ENCODE peak calls at places on chromosomes 1 and 21, in four cellular contexts. R is PC-9, S is fibroblast of lung, L is K562. Q is an unnamed sample. For H4K20me1, the result is how much of the 10 kb centered on the place peaks cover.

GRCh38 chr1:44484155-44484688 is 79.2 kb downstream of the RNF220 start:
- DNase-seq in R (no peak), S (peak), L (no peak), Q (no peak)

GRCh38 chr1:18539171-18539570 is 58.4 kb downstream of the KLHDC7A start:
- DNase-seq in R (no peak), S (no peak), L (no peak), Q (no peak)

GRCh38 chr1:27332536-27333281 is 9.1 kb upstream of the SYTL1 start:
- DNase-seq in R (no peak), S (no peak), L (peak), Q (peak)

GRCh38 chr1:211420845-211421454 is 71.0 kb downstream of the RD3 start:
- DNase-seq in R (no peak), S (peak), L (no peak), Q (no peak)

GRCh38 chr1:71312545-71312944 is 231.7 kb upstream of the ZRANB2 start:
- DNase-seq in R (no peak), S (no peak), L (no peak), Q (no peak)

GRCh38 chr1:160553778-160554177 is 25.5 kb downstream of the CD84 start:
- DNase-seq in R (no peak), S (no peak), L (no peak), Q (no peak)

GRCh38 chr1:53075206-53075605 is 13.2 kb downstream of the PODN start:
- DNase-seq in R (no peak), S (no peak), L (no peak), Q (no peak)

GRCh38 chr1:26887125-26887524 is 3.0 kb downstream of the GPN2 start:
- DNase-seq in R (no peak), S (peak), L (peak), Q (no peak)

GRCh38 chr21:44439211-44439600 is 16.1 kb upstream of the LRRC3 start:
- DNase-seq in R (no peak), S (no peak), L (no peak), Q (no peak)

GRCh38 chr1:30882678-30883388 is 25.7 kb downstream of the SDC3 start:
- DNase-seq in R (no peak), S (no peak), L (no peak), Q (no peak)

GRCh38 chr21:37447288-37447936 is 80.8 kb downstream of the DYRK1A start:
- DNase-seq in R (no peak), S (no peak), L (no peak), Q (no peak)

GRCh38 chr1:69700770-69701169 is 133.0 kb downstream of the LRRC7 start:
- DNase-seq in R (no peak), S (peak), L (peak), Q (peak)

GRCh38 chr1:194069168-194069830 is 882.9 kb upstream of the B3GALT2 start:
- DNase-seq in R (no peak), S (peak), L (no peak), Q (no peak)

DNA sequence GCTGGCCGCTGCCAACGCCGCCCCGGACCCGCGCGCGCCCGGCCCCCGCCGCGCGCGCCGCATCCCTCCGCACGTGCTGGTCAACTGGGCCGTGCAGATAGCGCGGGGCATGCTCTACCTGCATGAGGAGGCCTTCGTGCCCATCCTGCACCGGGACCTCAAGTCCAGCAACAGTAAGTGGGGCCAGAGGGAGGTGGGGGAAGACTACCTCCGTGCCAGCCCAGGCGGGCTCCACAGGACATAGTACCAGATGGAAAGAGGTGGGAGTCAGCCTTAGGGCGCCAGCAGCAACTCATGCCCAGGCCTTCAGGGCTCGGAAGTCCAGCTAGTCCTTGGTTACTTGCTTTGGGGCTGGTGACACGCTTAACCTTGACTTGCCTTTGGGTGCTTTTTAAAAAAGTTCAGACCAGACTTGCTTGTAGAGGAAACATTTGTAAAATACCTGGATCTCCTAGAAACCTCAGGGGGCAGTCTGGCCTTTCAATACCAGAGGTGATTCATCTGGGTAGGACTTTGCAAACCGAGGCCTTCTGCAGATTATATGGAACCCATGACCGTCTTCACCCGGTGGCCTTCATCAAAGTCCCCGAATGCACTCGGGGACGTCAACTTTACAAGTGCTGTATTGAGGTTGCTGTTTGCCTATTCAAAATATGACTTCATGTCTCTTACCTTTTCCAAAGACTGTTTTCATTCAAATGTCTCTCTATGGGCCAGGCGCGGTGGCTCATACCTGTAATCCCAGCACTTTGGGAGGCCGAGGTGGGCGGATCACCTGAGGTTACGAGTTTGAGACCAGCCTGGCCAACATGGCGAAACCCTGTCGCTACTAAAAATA is 1.4 kb downstream of the MAP3K21 start:
- DNase-seq in R (peak), S (no peak), L (no peak), Q (no peak)
- TF ChIP-seq EZH2 in R (no peak), S (no peak), L (no peak), Q (no peak)

DNA sequence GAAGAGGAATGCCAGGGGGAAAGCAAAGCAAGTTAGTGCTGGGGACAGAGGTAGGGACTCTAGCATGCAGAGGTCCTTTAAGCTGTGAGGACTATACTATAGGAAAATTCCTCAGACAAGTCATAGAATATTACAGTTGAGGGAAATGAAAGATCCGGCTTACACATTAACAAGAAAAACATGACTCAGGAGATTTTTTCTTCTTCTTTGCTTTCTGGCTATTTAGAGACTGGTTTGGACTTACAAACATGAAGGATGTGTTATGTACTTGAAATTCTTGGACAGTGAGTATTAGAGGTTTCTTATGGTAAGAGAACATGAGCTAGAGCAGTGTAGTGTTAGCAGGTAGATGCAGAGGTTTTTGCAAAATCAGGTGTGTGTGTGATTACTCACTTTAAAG is 24.9 kb downstream of the USP25 start:
- DNase-seq in R (no peak), S (peak), L (no peak), Q (no peak)
- H4K20me1 ChIP-seq in R (under half), S (under half), L (under half), Q (under half)

GRCh38 chr1:231631717-231632116 is 5.1 kb downstream of the DISC1 start:
- DNase-seq in R (no peak), S (no peak), L (no peak), Q (no peak)
- TF ChIP-seq EZH2 in R (no peak), S (no peak), L (no peak), Q (no peak)

GRCh38 chr1:29159773-29160172 is 21.9 kb downstream of the SRSF4 start:
- DNase-seq in R (no peak), S (no peak), L (no peak), Q (no peak)

GRCh38 chr1:29166291-29166878 is 15.3 kb downstream of the SRSF4 start:
- DNase-seq in R (no peak), S (no peak), L (no peak), Q (peak)

GRCh38 chr1:29164588-29164987 is 17.1 kb downstream of the SRSF4 start:
- DNase-seq in R (no peak), S (no peak), L (no peak), Q (no peak)

GRCh38 chr1:29161977-29162376 is 19.7 kb downstream of the SRSF4 start:
- DNase-seq in R (no peak), S (no peak), L (no peak), Q (no peak)

DNA sequence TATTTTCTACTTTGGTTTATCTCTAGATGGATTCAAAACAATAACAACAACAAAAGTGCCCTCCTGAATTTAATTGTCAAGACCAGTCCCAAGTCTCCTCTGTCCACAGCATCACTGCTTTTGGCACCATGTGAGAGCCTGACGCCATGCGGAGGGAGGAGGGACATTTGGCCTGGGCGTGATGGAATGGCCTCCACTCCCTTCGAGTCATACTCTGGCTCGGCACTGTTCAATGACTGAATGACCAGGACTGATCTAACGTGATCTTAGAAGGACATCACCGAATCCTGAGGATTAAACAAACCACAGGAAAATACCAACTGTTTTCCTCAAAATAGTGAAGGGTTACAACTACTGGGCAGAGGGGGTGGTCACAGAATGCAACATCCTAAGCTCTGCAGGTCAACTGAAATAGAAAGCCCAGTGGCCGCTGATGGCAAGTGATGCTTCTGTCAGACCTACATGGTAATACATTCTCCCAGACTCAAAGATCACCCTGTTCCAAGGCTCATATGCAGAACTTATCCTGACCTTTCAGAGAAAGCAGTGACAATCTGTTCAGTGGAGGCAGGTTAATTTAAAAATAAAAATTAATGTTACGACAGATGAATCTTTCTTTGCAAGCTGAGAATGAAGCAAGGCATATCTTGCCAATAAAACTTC is 19.1 kb downstream of the SRSF4 start:
- DNase-seq in R (no peak), S (peak), L (no peak), Q (no peak)
- H4K20me1 ChIP-seq in R (under half), S (under half), L (under half), Q (half or more)

DNA sequence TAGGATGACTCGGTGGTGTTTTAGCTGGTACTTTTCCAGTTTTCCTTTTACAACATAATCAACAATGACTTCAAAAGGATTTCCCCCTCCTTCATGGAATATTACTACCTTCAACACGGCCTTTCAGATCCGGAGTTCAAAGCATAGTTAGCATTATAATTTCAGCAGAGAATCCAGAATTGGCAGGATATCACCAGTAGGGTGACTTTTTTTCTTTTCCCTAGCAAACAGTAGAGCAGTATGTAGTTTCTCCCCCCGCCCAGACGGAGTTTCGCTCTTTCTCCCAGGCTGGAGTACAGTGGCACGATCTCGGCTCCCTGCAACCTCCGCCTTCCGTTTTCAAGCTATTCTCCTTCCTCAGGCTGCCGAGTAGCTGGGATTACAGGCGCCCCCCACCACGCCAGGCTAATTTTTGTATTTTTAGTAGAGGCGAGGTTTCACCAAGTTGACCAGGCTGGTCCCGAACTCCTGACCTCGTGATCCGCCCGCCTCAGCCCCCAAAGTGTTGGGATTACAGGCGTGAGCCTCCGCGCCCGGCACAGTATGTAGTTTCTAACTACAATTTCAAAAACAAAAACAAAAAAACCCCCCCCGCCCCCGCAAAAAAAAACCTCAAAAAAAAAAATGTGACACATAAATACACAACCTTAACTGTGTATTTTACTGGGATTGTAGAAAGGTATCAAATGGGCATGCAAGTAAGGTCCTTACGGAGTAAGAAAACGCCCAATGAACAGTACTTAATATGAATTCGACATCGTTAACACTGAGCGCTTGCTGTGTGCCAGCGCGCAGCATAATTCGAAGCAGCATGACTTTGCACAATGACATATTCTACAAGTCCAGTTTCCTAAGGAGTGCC is 1.5 kb upstream of the COX20 start:
- DNase-seq in R (peak), S (peak), L (peak), Q (peak)
- TF ChIP-seq EZH2 in R (no peak), S (no peak), L (no peak), Q (no peak)

GRCh38 chr1:197743578-197743977 is 31.7 kb downstream of the DENND1B start:
- DNase-seq in R (no peak), S (no peak), L (no peak), Q (no peak)

GRCh38 chr1:197737916-197738315 is 37.4 kb downstream of the DENND1B start:
- DNase-seq in R (no peak), S (no peak), L (no peak), Q (no peak)

GRCh38 chr1:197744979-197745378 is 30.3 kb downstream of the DENND1B start:
- DNase-seq in R (no peak), S (no peak), L (no peak), Q (no peak)

GRCh38 chr1:197738927-197739326 is 36.4 kb downstream of the DENND1B start:
- DNase-seq in R (no peak), S (no peak), L (no peak), Q (no peak)

DNA sequence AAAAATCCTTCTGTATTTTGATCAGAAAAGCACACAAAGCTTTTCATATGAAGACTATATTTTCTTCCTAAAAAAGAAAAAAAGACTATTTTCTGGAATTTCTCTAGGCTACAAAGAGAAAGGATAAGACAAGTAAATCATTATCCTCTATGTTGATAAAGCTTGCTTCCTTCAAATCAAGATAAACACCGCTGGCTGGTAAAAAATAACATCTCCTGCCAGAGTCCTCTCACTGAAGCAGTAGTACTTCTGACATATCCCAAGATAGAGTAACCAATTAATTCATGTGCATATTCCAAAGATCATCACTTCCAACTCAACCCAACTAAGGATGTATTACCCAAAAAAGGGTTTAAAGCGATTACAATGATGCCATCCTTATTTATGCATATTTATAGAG is 34.3 kb downstream of the DENND1B start:
- DNase-seq in R (no peak), S (no peak), L (no peak), Q (no peak)
- H4K20me1 ChIP-seq in R (under half), S (under half), L (under half), Q (under half)

GRCh38 chr1:112716133-112716720 is 1.1 kb upstream of the PPM1J start:
- DNase-seq in R (peak), S (peak), L (peak), Q (peak)

GRCh38 chr1:112715264-112716053 is at the start of gene PPM1J:
- DNase-seq in R (peak), S (peak), L (peak), Q (peak)

GRCh38 chr1:112713466-112714312 is 1.4 kb downstream of the PPM1J start:
- DNase-seq in R (no peak), S (no peak), L (peak), Q (no peak)

GRCh38 chr1:112712701-112713128 is 2.4 kb downstream of the PPM1J start:
- DNase-seq in R (no peak), S (no peak), L (no peak), Q (no peak)

DNA sequence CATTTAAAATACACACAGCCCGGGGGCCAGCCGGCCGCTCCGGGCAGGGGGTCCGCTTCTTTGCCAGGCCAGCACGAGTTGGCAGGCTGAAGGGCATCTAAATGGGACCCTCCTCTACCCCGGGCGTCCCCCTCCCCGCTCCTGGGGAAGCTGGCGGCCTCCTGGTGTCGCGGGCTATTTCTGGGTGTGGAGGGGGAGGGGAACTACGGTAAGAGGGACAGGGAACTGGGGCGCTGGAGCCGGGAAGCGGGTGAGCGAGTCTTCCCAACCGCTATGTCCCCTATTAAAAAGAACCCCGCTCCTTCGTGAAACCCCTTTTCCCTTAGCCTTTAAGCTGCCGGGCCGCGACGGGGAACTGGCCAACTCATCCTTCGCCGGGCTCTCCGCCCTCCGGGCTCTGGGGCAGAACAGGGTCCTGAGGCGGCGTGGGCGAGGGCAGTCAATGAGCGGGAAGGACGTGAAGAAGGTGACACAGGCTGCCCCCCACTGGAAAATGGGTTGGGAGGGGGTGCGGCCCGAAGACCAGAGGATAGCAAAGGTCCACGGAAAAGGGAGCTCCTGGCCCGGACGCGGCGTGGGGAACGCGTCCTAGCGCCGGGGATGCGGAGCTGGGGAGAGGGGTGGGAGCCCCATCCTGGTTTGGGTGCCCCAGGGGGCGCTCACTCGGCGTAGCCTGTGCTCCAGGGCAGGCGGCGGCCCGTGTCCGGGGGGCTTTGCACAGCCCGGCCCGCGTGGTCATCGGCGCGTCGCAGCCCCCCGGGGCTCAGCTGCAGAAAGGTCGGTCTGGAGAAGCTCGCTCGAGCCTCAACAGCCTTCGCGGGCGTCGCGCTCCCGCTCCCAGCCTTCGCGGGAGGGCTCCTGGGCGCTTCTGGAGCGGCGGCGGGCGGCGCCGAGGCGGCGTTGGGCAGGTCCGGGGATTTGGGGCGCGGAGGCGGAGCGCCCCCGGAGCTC is 544 bp downstream of the PPM1J start:
- DNase-seq in R (no peak), S (no peak), L (peak), Q (no peak)
- TF ChIP-seq EZH2 in R (no peak), S (no peak), L (no peak), Q (no peak)

DNA sequence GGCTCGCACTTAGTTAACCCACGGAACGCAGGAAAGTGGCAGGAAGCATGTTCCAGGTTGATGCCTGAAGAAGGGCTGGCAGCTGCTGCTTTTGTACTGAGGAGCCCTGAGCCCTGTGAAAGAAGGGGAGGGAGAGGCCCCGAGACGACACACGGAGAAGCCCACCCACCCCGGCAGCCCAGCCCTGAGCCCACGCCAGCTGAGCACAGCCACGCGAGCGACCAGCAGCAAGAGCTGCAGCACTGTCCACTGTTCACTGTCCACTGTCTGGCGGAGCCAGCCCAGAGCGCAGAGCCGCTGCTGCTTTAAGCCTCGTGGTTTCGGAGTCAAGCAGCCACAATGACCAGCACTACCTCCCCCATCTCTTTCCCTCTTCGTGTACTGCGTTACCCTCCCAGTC is 5.3 kb downstream of the LRRC47 start:
- DNase-seq in R (no peak), S (no peak), L (no peak), Q (no peak)
- H4K20me1 ChIP-seq in R (half or more), S (under half), L (under half), Q (half or more)

GRCh38 chr1:12166834-12167492 is at the start of gene TNFRSF1B:
- DNase-seq in R (no peak), S (peak), L (peak), Q (peak)
- TF ChIP-seq EZH2 in R (no peak), S (no peak), L (no peak), Q (peak)